ENCODE peak calls at places on chromosomes 2 and 18, in ten cellular contexts. A is nephron progenitor cell, R is lung, J is dorsolateral prefrontal cortex, L is fibroblast of lung, U is foreskin fibroblast, N is RWPE1, Y is tibial artery, F is stomach, B is body of pancreas. Q is an unnamed sample.

GRCh38 chr2:57881998-57882884 is 164.4 kb upstream of the VRK2 start:
- DNase-seq in A (no peak), R (no peak), J (no peak), L (peak), U (peak), N (peak), Y (no peak), F (no peak), B (no peak), Q (no peak)

GRCh38 chr2:127089466-127090235 is 17.3 kb downstream of the BIN1 start:
- DNase-seq in A (no peak), R (no peak), J (no peak), L (no peak), U (no peak), N (no peak), Y (no peak), F (no peak), B (no peak), Q (no peak)

GRCh38 chr18:23933407-23933806 is 81.1 kb upstream of the TTC39C start:
- DNase-seq in A (no peak), R (no peak), J (no peak), L (peak), U (peak), N (no peak), Y (no peak), F (no peak), B (no peak), Q (no peak)

GRCh38 chr18:49052891-49053644 is 102.3 kb upstream of the SMAD7 start:
- DNase-seq in A (no peak), R (no peak), J (no peak), L (peak), U (peak), N (no peak), Y (no peak), F (no peak), B (peak), Q (no peak)

GRCh38 chr2:234463626-234464290 is 33.1 kb downstream of the ARL4C start:
- DNase-seq in A (no peak), R (peak), J (no peak), L (peak), U (no peak), N (peak), Y (no peak), F (peak), B (peak), Q (no peak)

GRCh38 chr2:61465045-61465444 is 5.8 kb downstream of the USP34 start:
- DNase-seq in A (no peak), R (no peak), J (no peak), L (no peak), U (no peak), N (no peak), Y (no peak), F (no peak), B (no peak), Q (no peak)

GRCh38 chr2:240567872-240568677 is at the start of gene RNPEPL1:
- DNase-seq in A (peak), R (no peak), J (peak), L (peak), U (peak), N (no peak), Y (peak), F (peak), B (peak), Q (peak)

GRCh38 chr18:70245941-70246537 is 40.6 kb upstream of the RTTN start:
- DNase-seq in A (no peak), R (no peak), J (no peak), L (no peak), U (no peak), N (no peak), Y (no peak), F (no peak), B (no peak), Q (no peak)

GRCh38 chr2:152222975-152223638 is 47.5 kb upstream of the STAM2 start:
- DNase-seq in A (no peak), R (peak), J (no peak), L (peak), U (peak), N (no peak), Y (peak), F (peak), B (peak), Q (no peak)

GRCh38 chr2:172428841-172429173 is 1.4 kb downstream of the ITGA6 start:
- DNase-seq in A (peak), R (no peak), J (no peak), L (no peak), U (peak), N (no peak), Y (no peak), F (no peak), B (no peak), Q (no peak)

GRCh38 chr2:172429351-172429968 is 2.1 kb downstream of the ITGA6 start:
- DNase-seq in A (no peak), R (no peak), J (no peak), L (peak), U (peak), N (no peak), Y (no peak), F (no peak), B (peak), Q (no peak)

GRCh38 chr2:172426635-172427255 is 641 bp upstream of the ITGA6 start:
- DNase-seq in A (no peak), R (no peak), J (no peak), L (no peak), U (no peak), N (no peak), Y (no peak), F (no peak), B (no peak), Q (no peak)

GRCh38 chr2:172427256-172427989 is at the start of gene ITGA6:
- DNase-seq in A (peak), R (peak), J (peak), L (peak), U (peak), N (peak), Y (peak), F (peak), B (peak), Q (peak)

DNA sequence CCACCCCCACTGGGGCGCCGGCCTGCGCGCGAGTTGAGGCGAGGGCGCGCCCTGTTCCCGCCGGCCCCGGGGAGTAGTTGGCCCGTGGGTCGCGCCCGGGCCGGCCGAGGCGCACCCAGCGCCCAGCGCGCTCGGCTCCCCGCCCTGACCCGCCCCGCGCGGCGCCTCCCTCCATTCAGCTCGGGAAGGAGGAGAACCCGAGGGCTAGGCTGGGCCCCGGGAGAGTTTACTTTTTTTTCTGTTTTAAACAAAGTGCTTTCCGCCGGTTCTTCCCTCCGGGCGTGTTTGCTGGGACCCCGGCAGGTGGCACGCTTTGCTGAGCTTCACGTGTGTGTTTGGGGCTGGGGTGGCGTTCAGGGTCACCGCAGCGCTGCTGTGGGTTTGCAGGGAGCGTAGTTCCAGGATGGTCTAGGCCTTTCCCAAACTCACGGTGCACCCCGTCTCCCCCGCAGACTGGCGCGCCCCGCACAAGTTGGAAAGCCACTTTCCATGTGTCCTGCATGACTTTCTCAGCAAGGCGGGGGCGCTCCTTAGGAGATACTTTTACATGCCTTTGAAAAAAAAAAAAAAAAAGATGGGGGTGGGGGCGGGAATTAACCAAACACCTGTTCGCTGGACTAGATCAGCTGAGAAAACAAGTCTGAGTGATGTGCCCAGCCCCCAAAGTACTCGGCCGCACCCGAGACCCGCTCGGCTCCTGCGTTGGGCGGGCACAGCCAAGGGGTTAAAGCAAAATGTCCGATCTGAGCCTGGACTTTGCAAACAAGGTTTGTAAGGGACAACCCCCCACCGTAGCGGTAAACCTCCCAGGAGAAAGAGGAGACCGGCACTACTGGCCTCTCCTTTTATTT is 829 bp downstream of the ITGA6 start:
- DNase-seq in A (peak), R (peak), J (no peak), L (peak), U (peak), N (peak), Y (no peak), F (peak), B (peak), Q (no peak)
- TF ChIP-seq CTCF in A (no peak), R (no peak), J (no peak), L (no peak), U (no peak), N (no peak), Y (no peak), F (no peak), B (peak), Q (no peak)

GRCh38 chr2:214193943-214194342 is 216.9 kb upstream of the VWC2L start:
- DNase-seq in A (no peak), R (no peak), J (no peak), L (peak), U (peak), N (no peak), Y (no peak), F (no peak), B (no peak), Q (no peak)
- TF ChIP-seq CTCF in A (no peak), R (no peak), J (no peak), L (no peak), U (no peak), N (no peak), Y (no peak), F (no peak), B (no peak), Q (no peak)

DNA sequence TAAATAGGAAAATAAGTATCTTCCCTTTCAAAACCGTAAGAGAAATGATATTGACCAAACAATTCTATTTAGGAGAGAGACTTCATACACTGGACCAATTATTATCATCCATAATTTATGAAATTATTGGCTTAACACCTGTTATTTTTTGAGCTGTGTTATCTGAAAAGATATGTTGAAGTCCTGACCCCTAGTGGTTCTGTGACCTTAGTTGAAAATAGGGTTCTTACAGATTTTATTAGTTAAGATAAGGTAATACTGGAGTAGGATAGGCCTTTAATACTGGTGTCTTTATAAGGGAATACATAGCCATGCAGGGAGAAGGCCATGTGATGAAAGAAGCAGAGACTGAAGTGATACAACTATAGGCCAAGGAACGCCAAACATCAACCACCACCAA is 659.6 kb downstream of the DCC start:
- DNase-seq in A (no peak), R (no peak), J (no peak), L (no peak), U (no peak), N (no peak), Y (no peak), F (no peak), B (no peak), Q (no peak)
- TF ChIP-seq CTCF in A (no peak), R (no peak), J (no peak), L (no peak), U (no peak), N (no peak), Y (no peak), F (no peak), B (no peak), Q (no peak)

DNA sequence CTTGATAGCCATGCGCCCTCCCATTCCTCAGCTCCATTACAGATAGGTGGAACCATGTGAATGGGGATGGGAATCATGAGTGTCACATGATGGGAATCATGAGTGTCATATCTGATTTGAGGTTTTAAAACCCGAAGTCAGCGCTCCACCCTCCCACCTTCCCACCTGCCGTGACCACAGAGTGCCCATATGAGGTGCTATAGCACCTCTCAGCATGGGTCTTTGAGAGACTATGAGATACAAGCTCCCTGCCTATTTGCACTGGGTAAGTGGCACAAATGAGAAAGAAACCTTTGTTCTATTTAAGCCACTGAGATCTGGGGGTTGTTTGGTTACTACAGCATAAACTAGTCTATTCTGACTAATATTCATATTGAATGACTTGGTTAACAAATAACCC is 78.5 kb upstream of the PTPRM start:
- DNase-seq in A (no peak), R (no peak), J (no peak), L (no peak), U (no peak), N (no peak), Y (no peak), F (no peak), B (peak), Q (no peak)
- TF ChIP-seq CTCF in A (no peak), R (no peak), J (no peak), L (no peak), U (no peak), N (no peak), Y (no peak), F (no peak), B (peak), Q (no peak)

GRCh38 chr2:17835511-17835910 is 19.3 kb downstream of the MSGN1 start:
- DNase-seq in A (no peak), R (no peak), J (no peak), L (no peak), U (no peak), N (no peak), Y (no peak), F (no peak), B (no peak), Q (no peak)

GRCh38 chr2:17827785-17828184 is 11.5 kb downstream of the MSGN1 start:
- DNase-seq in A (no peak), R (no peak), J (no peak), L (no peak), U (no peak), N (no peak), Y (no peak), F (no peak), B (no peak), Q (no peak)

GRCh38 chr2:17827306-17827705 is 11.0 kb downstream of the MSGN1 start:
- DNase-seq in A (no peak), R (no peak), J (no peak), L (no peak), U (no peak), N (no peak), Y (no peak), F (no peak), B (no peak), Q (no peak)

DNA sequence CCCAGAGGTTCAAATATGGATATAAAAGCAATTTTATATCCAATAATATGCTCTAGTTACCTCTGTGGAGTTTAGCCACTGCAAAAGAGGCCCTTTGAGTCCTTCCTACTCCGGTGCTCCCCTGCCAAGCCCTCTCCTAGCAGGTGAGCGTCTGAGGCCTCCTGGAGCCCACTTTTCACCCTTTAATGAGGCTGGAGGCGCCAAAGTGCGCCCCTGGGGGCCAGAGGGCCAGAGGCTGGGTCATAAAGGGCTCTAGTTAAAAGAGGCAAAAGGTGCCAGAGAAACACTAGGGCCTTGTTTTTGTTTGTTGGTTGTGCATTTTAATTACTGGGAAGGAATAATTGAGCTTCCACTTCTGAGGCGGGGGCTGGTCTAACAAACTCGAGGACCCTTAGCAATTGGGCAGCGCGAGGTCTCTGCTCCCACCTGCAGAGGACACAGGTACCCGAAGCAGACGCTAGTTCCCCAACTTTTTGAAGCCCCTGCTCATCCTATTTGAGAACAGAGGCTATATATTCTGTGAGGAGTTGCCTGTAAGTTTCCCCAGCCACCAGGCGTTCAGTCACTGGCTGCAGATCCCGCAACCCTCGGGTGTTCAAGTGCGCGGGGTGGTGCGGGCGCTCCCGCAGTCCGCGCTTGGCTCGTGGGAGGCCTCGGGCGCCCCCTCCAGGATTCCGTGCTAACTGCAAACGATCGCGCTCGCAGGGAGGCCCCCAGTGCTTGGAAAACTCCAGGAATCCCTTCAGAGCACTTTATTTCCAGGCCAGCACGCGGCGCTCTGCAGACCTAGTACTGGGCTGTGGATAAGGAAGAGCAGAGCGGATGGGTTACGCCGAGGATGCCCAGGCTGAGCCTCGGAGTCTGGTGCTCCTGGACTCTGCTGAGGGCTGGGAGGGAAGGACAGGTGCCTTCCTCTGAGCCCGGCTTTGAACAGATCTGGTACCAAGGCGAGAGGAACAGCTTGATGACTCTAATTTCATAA is 14.1 kb downstream of the MSGN1 start:
- DNase-seq in A (peak), R (peak), J (peak), L (peak), U (peak), N (peak), Y (peak), F (peak), B (peak), Q (peak)
- TF ChIP-seq CTCF in A (peak), R (peak), J (peak), L (peak), U (peak), N (peak), Y (peak), F (peak), B (peak), Q (peak)

GRCh38 chr2:236934656-236935055 is 151.0 kb upstream of the COPS8 start:
- DNase-seq in A (no peak), R (peak), J (no peak), L (no peak), U (no peak), N (no peak), Y (no peak), F (peak), B (no peak), Q (no peak)
- TF ChIP-seq CTCF in A (no peak), R (no peak), J (no peak), L (no peak), U (no peak), N (no peak), Y (no peak), F (no peak), B (no peak), Q (no peak)

GRCh38 chr2:207458582-207458981 is 71.2 kb upstream of the CREB1 start:
- DNase-seq in A (no peak), R (no peak), J (no peak), L (no peak), U (no peak), N (no peak), Y (no peak), F (no peak), B (no peak), Q (no peak)
- TF ChIP-seq CTCF in A (no peak), R (no peak), J (no peak), L (no peak), U (no peak), N (peak), Y (no peak), F (no peak), B (no peak), Q (no peak)

Q was measured in GM20000.